ENCODE peak calls at places on chromosomes 5 and 9, in six cellular contexts. X, Q, P, U, N and D are unnamed samples.

GRCh38 chr5:163565492-163565891 is 60.1 kb downstream of the MAT2B start:
- DNase-seq in X (no peak), Q (no peak), P (peak; percentile 32), U (peak; percentile 56), N (no peak), D (peak; percentile 49)

GRCh38 chr5:95620870-95621838 is 1.3 kb downstream of the GPR150 start:
- DNase-seq in X (no peak), Q (peak; percentile 36), P (peak; percentile 43), U (peak; percentile 68), N (no peak), D (peak; percentile 74)

GRCh38 chr5:158967566-158967965 is 132.2 kb downstream of the EBF1 start:
- DNase-seq in X (peak; percentile 32), Q (no peak), P (peak; percentile 17), U (no peak), N (no peak), D (no peak)

GRCh38 chr5:181215997-181216982 is 6.8 kb upstream of the TRIM41 start:
- DNase-seq in X (no peak), Q (no peak), P (no peak), U (no peak), N (no peak), D (peak; percentile 43)

GRCh38 chr9:89799766-89800165 is 195.0 kb downstream of the GADD45G start:
- DNase-seq in X (no peak), Q (no peak), P (no peak), U (no peak), N (no peak), D (no peak)

GRCh38 chr9:7316967-7317366 is 482.6 kb downstream of the DMAC1 start:
- DNase-seq in X (no peak), Q (no peak), P (peak; percentile 55), U (peak; percentile 11), N (no peak), D (no peak)

GRCh38 chr5:131068893-131069643 is 96.0 kb downstream of the HINT1 start:
- DNase-seq in X (no peak), Q (no peak), P (no peak), U (no peak), N (no peak), D (no peak)

GRCh38 chr5:66633754-66634153 is 37.6 kb downstream of the MAST4 start:
- DNase-seq in X (no peak), Q (peak; percentile 18), P (no peak), U (peak; percentile 26), N (no peak), D (no peak)

GRCh38 chr5:31663519-31663918 is 24.6 kb downstream of the PDZD2 start:
- DNase-seq in X (peak; percentile 2), Q (no peak), P (no peak), U (no peak), N (no peak), D (no peak)

GRCh38 chr9:22035591-22036011 is 26.5 kb upstream of the CDKN2B start:
- DNase-seq in X (no peak), Q (no peak), P (no peak), U (no peak), N (no peak), D (no peak)

GRCh38 chr9:91360551-91361293 is 996 bp downstream of the AUH start:
- DNase-seq in X (no peak), Q (peak; percentile 15), P (peak; percentile 22), U (peak; percentile 84), N (no peak), D (no peak)

GRCh38 chr5:103829585-103829984 is 267.0 kb upstream of the NUDT12 start:
- DNase-seq in X (no peak), Q (no peak), P (no peak), U (peak; percentile 24), N (no peak), D (no peak)

GRCh38 chr5:178673801-178674200 is 47.0 kb upstream of the CLK4 start:
- DNase-seq in X (no peak), Q (no peak), P (no peak), U (no peak), N (no peak), D (no peak)

GRCh38 chr5:139700711-139701693 is 52.9 kb downstream of the CXXC5 start:
- DNase-seq in X (no peak), Q (no peak), P (no peak), U (peak; percentile 97), N (no peak), D (peak; percentile 93)

GRCh38 chr9:21864505-21864904 is 62.1 kb downstream of the MTAP start:
- DNase-seq in X (no peak), Q (no peak), P (no peak), U (no peak), N (no peak), D (no peak)

GRCh38 chr9:120526493-120526892 is 53.5 kb downstream of the CDK5RAP2 start:
- DNase-seq in X (no peak), Q (no peak), P (no peak), U (no peak), N (no peak), D (no peak)

GRCh38 chr5:37814699-37815098 is 25.1 kb downstream of the GDNF start:
- DNase-seq in X (peak; percentile 41), Q (no peak), P (peak; percentile 66), U (peak; percentile 22), N (no peak), D (no peak)

GRCh38 chr9:127970401-127971313 is 10.1 kb downstream of the EEIG1 start:
- DNase-seq in X (no peak), Q (no peak), P (no peak), U (no peak), N (no peak), D (no peak)

GRCh38 chr9:116152390-116152789 is 1.2 kb upstream of the PAPPA start:
- DNase-seq in X (peak; percentile 70), Q (no peak), P (no peak), U (no peak), N (no peak), D (no peak)

GRCh38 chr9:123835821-123836220 is 94.1 kb downstream of the DENND1A start:
- DNase-seq in X (no peak), Q (no peak), P (peak; percentile 2), U (no peak), N (no peak), D (no peak)
- H2BK15ac ChIP-seq in X (no peak overlapping the region), Q (no peak overlapping the region), P (no peak overlapping the region), U (no peak overlapping the region), N (no peak overlapping the region), D (no peak overlapping the region)

GRCh38 chr5:78323241-78323640 is 28.7 kb upstream of the AP3B1 start:
- DNase-seq in X (no peak), Q (no peak), P (no peak), U (no peak), N (no peak), D (no peak)

GRCh38 chr5:78318337-78318736 is 23.8 kb upstream of the AP3B1 start:
- DNase-seq in X (no peak), Q (no peak), P (no peak), U (no peak), N (no peak), D (no peak)

GRCh38 chr5:78320461-78320860 is 26.0 kb upstream of the AP3B1 start:
- DNase-seq in X (peak; percentile 69), Q (no peak), P (peak; percentile 29), U (peak; percentile 32), N (no peak), D (no peak)

DNA sequence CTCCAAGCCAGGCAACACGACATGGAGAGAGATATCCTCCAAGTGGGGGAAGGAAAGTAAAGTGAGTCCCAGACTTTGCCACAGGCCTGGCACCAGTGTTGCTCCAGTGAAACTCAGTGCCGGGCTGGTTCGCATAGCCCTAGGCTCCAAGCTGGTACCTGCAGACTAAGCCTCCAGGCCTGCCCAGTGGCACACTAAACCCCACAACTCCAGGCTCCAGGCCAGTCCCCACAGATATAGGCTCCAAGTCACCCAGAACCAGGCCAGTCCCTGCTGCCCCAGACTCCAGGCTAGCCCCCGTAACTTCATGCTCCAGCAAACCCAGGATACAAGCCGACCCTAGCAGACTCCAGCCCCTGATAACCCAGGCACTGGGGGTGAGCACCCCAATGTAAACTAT is 23.0 kb upstream of the AP3B1 start:
- DNase-seq in X (no peak), Q (no peak), P (no peak), U (no peak), N (no peak), D (no peak)
- H3K23ac ChIP-seq in X (no peak overlapping the region), Q (no peak overlapping the region), P (no peak overlapping the region), U (no peak overlapping the region), N (no peak overlapping the region), D (no peak overlapping the region)

DNA sequence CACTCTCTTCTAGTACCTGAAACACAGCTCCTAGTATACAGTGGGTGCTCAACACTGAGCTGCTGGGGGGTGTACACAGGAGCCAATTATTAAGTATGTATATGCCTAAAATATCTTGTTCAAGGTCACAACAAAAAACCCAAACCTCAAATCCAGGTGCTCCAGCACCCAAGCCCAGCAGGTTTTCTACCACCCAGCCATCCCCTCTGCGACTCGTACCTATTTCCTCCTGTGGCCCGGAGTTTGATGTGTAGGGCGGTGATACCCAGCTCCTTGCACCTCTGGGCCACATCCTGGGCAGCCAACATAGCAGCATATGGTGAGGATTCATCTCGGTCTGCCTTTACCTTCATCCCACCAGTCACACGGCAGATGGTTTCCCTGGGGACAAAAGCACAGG is 3.0 kb downstream of the RPS14 start:
- DNase-seq in X (no peak), Q (no peak), P (no peak), U (no peak), N (no peak), D (no peak)
- H2BK15ac ChIP-seq in X (no peak overlapping the region), Q (no peak overlapping the region), P (no peak overlapping the region), U (no peak overlapping the region), N (no peak overlapping the region), D (no peak overlapping the region)

GRCh38 chr9:125969462-125969861 is 222.3 kb downstream of the PBX3 start:
- DNase-seq in X (no peak), Q (no peak), P (no peak), U (no peak), N (no peak), D (no peak)
- H3K23ac ChIP-seq in X (no peak overlapping the region), Q (no peak overlapping the region), P (no peak overlapping the region), U (no peak overlapping the region), N (no peak overlapping the region), D (no peak overlapping the region)